ENCODE peak calls at places on chromosomes 6 and 20, in nine cellular contexts. L is brain microvascular endothelial cell, C is endothelial cell, F is psoas muscle, W is body of pancreas, A is B cell, S is epithelial cell of proximal tubule, O is OCI-LY7, E is H1. N is an unnamed sample.

GRCh38 chr6:142336787-142337186 is 35.0 kb downstream of the ADGRG6 start:
- DNase-seq in L (no peak), C (no peak), F (no peak), W (no peak), A (no peak), S (no peak), O (no peak), E (no peak), N (no peak)

GRCh38 chr20:50337521-50338466 is 147.2 kb downstream of the CEBPB start:
- DNase-seq in L (no peak), C (no peak), F (no peak), W (no peak), A (no peak), S (no peak), O (no peak), E (no peak), N (no peak)

GRCh38 chr6:15876406-15876805 is 213.6 kb upstream of the DTNBP1 start:
- DNase-seq in L (peak), C (no peak), F (no peak), W (no peak), A (no peak), S (no peak), O (no peak), E (no peak), N (no peak)

GRCh38 chr20:36391456-36391855 is 85.3 kb downstream of the DLGAP4 start:
- DNase-seq in L (peak), C (no peak), F (no peak), W (no peak), A (no peak), S (no peak), O (no peak), E (no peak), N (no peak)

GRCh38 chr6:154536922-154537449 is 26.5 kb upstream of the CNKSR3 start:
- DNase-seq in L (no peak), C (no peak), F (no peak), W (no peak), A (no peak), S (no peak), O (no peak), E (no peak), N (no peak)

GRCh38 chr6:20417819-20418218 is 16.1 kb downstream of the E2F3 start:
- DNase-seq in L (no peak), C (no peak), F (no peak), W (no peak), A (no peak), S (no peak), O (no peak), E (peak), N (no peak)

GRCh38 chr6:26392932-26393636 is 9.0 kb upstream of the BTN3A1 start:
- DNase-seq in L (no peak), C (no peak), F (no peak), W (no peak), A (no peak), S (no peak), O (no peak), E (no peak), N (no peak)

GRCh38 chr6:167917755-167918154 is 79.7 kb upstream of the KIF25 start:
- DNase-seq in L (no peak), C (no peak), F (no peak), W (no peak), A (no peak), S (no peak), O (no peak), E (no peak), N (no peak)

GRCh38 chr6:110738899-110739365 is 76.3 kb downstream of the CDK19 start:
- DNase-seq in L (no peak), C (no peak), F (no peak), W (peak), A (no peak), S (no peak), O (no peak), E (no peak), N (no peak)

GRCh38 chr6:48564036-48564820 is 453.2 kb upstream of the PTCHD4 start:
- DNase-seq in L (no peak), C (no peak), F (peak), W (no peak), A (no peak), S (no peak), O (no peak), E (no peak), N (no peak)

GRCh38 chr6:5665173-5665572 is 341.6 kb downstream of the NRN1 start:
- DNase-seq in L (no peak), C (no peak), F (no peak), W (no peak), A (peak), S (no peak), O (peak), E (no peak), N (no peak)

GRCh38 chr6:10417681-10418104 is 2.8 kb upstream of the TFAP2A start:
- DNase-seq in L (no peak), C (no peak), F (no peak), W (no peak), A (peak), S (no peak), O (no peak), E (no peak), N (no peak)

GRCh38 chr6:28809947-28810654 is 113.7 kb downstream of the TRIM27 start:
- DNase-seq in L (no peak), C (no peak), F (no peak), W (no peak), A (no peak), S (no peak), O (no peak), E (no peak), N (no peak)
- TF ChIP-seq CTCF in L (peak), C (no peak), F (no peak), W (no peak), A (no peak), S (peak), O (no peak), E (peak), N (no peak)

DNA sequence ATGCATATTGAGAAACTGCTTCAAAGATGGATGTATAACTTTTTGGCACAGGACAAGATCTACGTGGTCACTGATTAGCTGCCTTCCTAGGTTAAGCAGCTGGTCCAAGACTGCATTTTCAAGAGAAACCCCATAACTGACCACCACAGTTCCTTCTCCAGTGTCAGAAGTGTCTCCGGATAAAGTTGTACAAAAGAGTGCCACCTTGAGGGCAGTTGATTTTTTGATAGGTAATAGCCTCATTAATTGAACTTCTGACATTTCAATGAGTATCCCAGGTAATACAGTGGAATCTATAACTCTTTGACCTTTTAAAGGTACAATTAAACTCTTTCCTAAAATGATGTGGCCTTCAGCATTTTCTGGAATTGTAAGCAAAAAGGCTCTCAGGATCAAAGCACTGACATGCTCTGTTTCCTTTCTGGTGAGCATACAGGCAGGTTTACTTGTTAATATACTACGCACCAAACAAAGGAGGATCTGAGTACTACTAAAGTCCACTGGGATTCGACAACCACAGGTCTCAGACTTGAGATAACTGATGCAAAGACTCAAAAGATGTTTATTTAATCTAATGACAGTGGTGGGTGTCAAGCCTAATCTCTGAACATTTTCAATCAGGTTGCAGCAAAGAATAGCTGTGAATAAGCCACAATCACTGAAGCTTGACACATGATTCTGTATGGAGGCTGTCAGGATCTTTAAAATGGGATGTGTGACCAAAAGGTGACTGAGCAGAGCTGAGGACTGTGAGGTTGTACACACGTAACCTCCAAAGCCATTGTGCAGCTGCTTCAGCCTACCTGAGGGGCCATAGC is 21.2 kb downstream of the MKKS start:
- DNase-seq in L (peak), C (no peak), F (no peak), W (no peak), A (no peak), S (no peak), O (no peak), E (no peak), N (no peak)
- TF ChIP-seq CTCF in L (peak), C (no peak), F (no peak), W (no peak), A (no peak), S (peak), O (peak), E (peak), N (no peak)

GRCh38 chr6:43402819-43403218 is 24.5 kb upstream of the ABCC10 start:
- DNase-seq in L (no peak), C (no peak), F (no peak), W (no peak), A (no peak), S (no peak), O (no peak), E (no peak), N (no peak)
- TF ChIP-seq CTCF in L (peak), C (no peak), F (no peak), W (no peak), A (no peak), S (peak), O (no peak), E (no peak), N (no peak)

GRCh38 chr6:126337323-126337722 is 2.6 kb upstream of the CENPW start:
- DNase-seq in L (peak), C (no peak), F (no peak), W (no peak), A (no peak), S (peak), O (no peak), E (no peak), N (no peak)

GRCh38 chr6:126339796-126340750 is at the start of gene CENPW:
- DNase-seq in L (peak), C (peak), F (peak), W (peak), A (peak), S (peak), O (peak), E (peak), N (peak)

GRCh38 chr6:126341126-126341525 is 1.2 kb downstream of the CENPW start:
- DNase-seq in L (no peak), C (no peak), F (no peak), W (no peak), A (no peak), S (no peak), O (peak), E (no peak), N (no peak)

GRCh38 chr6:126333729-126334128 is 6.2 kb upstream of the CENPW start:
- DNase-seq in L (no peak), C (no peak), F (no peak), W (no peak), A (no peak), S (no peak), O (no peak), E (no peak), N (no peak)

DNA sequence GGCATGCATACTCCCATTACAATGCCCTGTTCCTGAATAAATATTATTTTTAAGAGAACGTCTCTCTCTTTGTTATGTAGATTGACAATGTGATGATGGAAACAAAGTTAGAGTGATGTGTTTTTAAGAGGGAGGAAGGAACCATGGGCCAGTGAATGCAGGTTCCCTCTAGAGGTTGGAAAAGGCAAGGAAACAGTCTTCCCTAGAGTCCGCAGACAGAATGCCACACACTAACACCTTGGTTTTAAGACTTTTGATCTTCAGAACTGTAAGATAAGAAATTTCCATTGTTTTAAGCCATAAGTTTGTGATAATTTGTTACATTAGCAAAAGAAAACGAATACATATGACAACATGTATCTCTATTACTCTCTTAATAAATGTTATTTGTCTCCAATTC is 4.7 kb upstream of the CENPW start:
- DNase-seq in L (no peak), C (no peak), F (no peak), W (no peak), A (no peak), S (no peak), O (no peak), E (no peak), N (no peak)
- TF ChIP-seq CTCF in L (peak), C (no peak), F (no peak), W (no peak), A (no peak), S (peak), O (peak), E (peak), N (no peak)

GRCh38 chr6:138570716-138571020 is 71.4 kb upstream of the NHSL1 start:
- DNase-seq in L (no peak), C (no peak), F (no peak), W (no peak), A (no peak), S (no peak), O (no peak), E (no peak), N (no peak)

GRCh38 chr6:138569554-138569953 is 70.3 kb upstream of the NHSL1 start:
- DNase-seq in L (no peak), C (no peak), F (no peak), W (no peak), A (no peak), S (no peak), O (no peak), E (no peak), N (no peak)

GRCh38 chr6:138567052-138567451 is 67.8 kb upstream of the NHSL1 start:
- DNase-seq in L (no peak), C (no peak), F (no peak), W (no peak), A (no peak), S (no peak), O (no peak), E (no peak), N (no peak)

GRCh38 chr6:138569970-138570715 is 70.8 kb upstream of the NHSL1 start:
- DNase-seq in L (no peak), C (no peak), F (no peak), W (no peak), A (no peak), S (no peak), O (no peak), E (no peak), N (no peak)

GRCh38 chr6:138568997-138569396 is 69.7 kb upstream of the NHSL1 start:
- DNase-seq in L (no peak), C (no peak), F (no peak), W (no peak), A (no peak), S (no peak), O (no peak), E (no peak), N (no peak)
- TF ChIP-seq CTCF in L (no peak), C (no peak), F (no peak), W (no peak), A (no peak), S (no peak), O (no peak), E (no peak), N (no peak)